ENCODE peak calls at places on chromosomes 1 and 21, in eight cellular contexts. F is AG04450, K is heart left ventricle, N is neural progenitor cell, H is fibroblast of pulmonary artery, M is transverse colon, Z is GM12865, W is brain microvascular endothelial cell. I is an unnamed sample.

GRCh38 chr1:100995196-100995983 is 30.2 kb downstream of the DPH5 start:
- DNase-seq in F (no peak), K (no peak), N (no peak), H (no peak), M (no peak), Z (no peak), W (no peak), I (no peak)

GRCh38 chr1:67855944-67856343 is 22.7 kb upstream of the GNG12 start:
- DNase-seq in F (no peak), K (no peak), N (no peak), H (peak), M (no peak), Z (no peak), W (peak), I (no peak)

GRCh38 chr1:201759194-201759814 is 69.7 kb upstream of the IPO9 start:
- DNase-seq in F (no peak), K (no peak), N (no peak), H (peak), M (no peak), Z (no peak), W (peak), I (no peak)

GRCh38 chr21:38041493-38041892 is 125.2 kb upstream of the KCNJ6 start:
- DNase-seq in F (no peak), K (no peak), N (no peak), H (no peak), M (no peak), Z (no peak), W (no peak), I (no peak)

GRCh38 chr1:6103111-6103853 is 57.6 kb downstream of the KCNAB2 start:
- DNase-seq in F (no peak), K (no peak), N (no peak), H (no peak), M (no peak), Z (no peak), W (no peak), I (no peak)

GRCh38 chr1:52444465-52444864 is 40.1 kb downstream of the PRPF38A start:
- DNase-seq in F (no peak), K (no peak), N (no peak), H (no peak), M (no peak), Z (no peak), W (no peak), I (no peak)

GRCh38 chr1:238681021-238681420 is 705.3 kb upstream of the CHRM3 start:
- DNase-seq in F (no peak), K (no peak), N (no peak), H (peak), M (no peak), Z (no peak), W (peak), I (no peak)

GRCh38 chr1:74505889-74506288 is 6.5 kb downstream of the LRRC53 start:
- DNase-seq in F (no peak), K (no peak), N (no peak), H (no peak), M (no peak), Z (no peak), W (no peak), I (no peak)

GRCh38 chr1:38152351-38153082 is 105.9 kb upstream of the POU3F1 start:
- DNase-seq in F (no peak), K (no peak), N (no peak), H (no peak), M (no peak), Z (peak), W (no peak), I (no peak)

GRCh38 chr1:91844862-91845528 is 41.0 kb downstream of the TGFBR3 start:
- DNase-seq in F (peak), K (no peak), N (no peak), H (peak), M (no peak), Z (no peak), W (peak), I (peak)

GRCh38 chr1:223228201-223228600 is 85.2 kb upstream of the TLR5 start:
- DNase-seq in F (no peak), K (no peak), N (no peak), H (no peak), M (no peak), Z (no peak), W (no peak), I (no peak)

GRCh38 chr1:3752400-3752945 is at the start of gene CCDC27:
- DNase-seq in F (no peak), K (no peak), N (no peak), H (no peak), M (no peak), Z (no peak), W (no peak), I (no peak)

GRCh38 chr1:183471748-183472487 is 381 bp upstream of the SMG7 start:
- DNase-seq in F (peak), K (peak), N (peak), H (peak), M (peak), Z (peak), W (peak), I (peak)
- TF ChIP-seq CTCF in F (no peak), K (no peak), N (peak), H (no peak), M (peak), Z (no peak), W (no peak), I (no peak)

GRCh38 chr1:25439287-25439686 is 8.6 kb downstream of the MACO1 start:
- DNase-seq in F (no peak), K (no peak), N (no peak), H (no peak), M (no peak), Z (no peak), W (no peak), I (no peak)
- H3K4me3 ChIP-seq in F (no peak), K (no peak), N (no peak), H (no peak), M (no peak), Z (no peak), W (no peak), I (no peak)

DNA sequence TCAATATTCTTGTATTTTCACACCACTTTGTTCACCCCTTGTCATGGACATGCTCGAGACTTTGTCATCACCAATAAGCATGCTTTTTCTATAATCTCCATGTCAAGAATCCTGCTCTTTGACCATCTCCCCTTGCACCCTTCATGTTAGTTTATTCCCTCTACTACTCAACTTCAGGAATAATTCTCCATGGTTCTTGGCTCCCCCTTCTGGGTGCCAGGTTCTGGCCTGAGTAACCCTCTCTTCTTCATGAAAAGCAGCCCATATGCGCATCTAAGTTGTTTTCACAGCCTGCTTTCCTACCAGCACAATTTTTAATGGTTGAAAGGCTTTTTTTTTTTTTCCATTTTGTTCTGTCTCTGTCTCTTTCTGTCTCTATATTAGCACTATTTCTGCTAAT is 160.7 kb downstream of the LEPR start:
- DNase-seq in F (no peak), K (no peak), N (no peak), H (peak), M (no peak), Z (no peak), W (no peak), I (no peak)
- TF ChIP-seq CTCF in F (peak), K (peak), N (peak), H (peak), M (no peak), Z (no peak), W (peak), I (peak)

GRCh38 chr1:39936724-39937491 is 18.0 kb upstream of the MFSD2A start:
- DNase-seq in F (no peak), K (no peak), N (no peak), H (no peak), M (no peak), Z (no peak), W (no peak), I (no peak)
- H3K4me3 ChIP-seq in F (no peak), K (no peak), N (no peak), H (no peak), M (no peak), Z (no peak), W (no peak), I (no peak)

DNA sequence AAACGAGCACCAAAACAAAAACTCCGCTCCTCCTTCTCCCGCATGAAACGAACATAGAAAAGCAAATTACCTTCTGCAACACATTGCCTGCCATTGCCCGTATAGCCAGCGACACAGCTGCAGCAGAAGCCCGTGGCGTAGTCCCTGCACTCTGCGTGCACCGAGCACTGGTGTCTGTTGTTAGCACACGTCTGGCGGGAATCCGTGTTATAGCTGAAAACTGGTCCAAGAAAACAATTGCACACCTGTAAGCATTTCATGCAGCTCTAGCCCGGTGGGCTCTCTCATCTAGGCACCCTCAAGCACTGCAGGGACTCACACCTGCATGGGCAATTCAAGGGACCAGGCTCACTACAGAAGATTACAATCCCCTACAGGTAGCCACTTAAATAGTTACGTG is 26.9 kb downstream of the NID1 start:
- DNase-seq in F (no peak), K (no peak), N (no peak), H (no peak), M (no peak), Z (no peak), W (no peak), I (no peak)
- TF ChIP-seq CTCF in F (no peak), K (no peak), N (no peak), H (no peak), M (no peak), Z (no peak), W (no peak), I (no peak)

GRCh38 chr1:234530641-234531040 is 51.7 kb upstream of the TARBP1 start:
- DNase-seq in F (no peak), K (no peak), N (no peak), H (no peak), M (no peak), Z (no peak), W (no peak), I (no peak)
- H3K4me3 ChIP-seq in F (no peak), K (peak), N (no peak), H (peak), M (no peak), Z (no peak), W (no peak), I (no peak)

DNA sequence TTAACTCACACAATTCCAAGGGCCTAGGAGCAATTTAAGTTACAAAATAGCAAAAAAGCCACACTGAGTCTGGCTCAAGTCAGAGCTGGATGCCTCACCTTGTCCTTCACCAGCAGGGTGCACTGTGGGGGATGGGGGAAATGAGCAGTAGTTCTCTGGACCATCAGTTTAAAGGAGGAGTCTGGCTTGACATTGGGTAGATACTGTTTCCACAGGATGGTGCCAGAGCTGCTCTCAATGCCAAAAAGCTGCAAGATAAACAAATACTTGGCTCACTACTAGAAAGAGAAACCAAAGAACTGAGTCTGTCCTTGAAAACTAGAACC is 18.8 kb downstream of the EMC1 start:
- DNase-seq in F (peak), K (peak), N (no peak), H (peak), M (no peak), Z (no peak), W (no peak), I (peak)
- TF ChIP-seq CTCF in F (peak), K (no peak), N (no peak), H (no peak), M (no peak), Z (no peak), W (peak), I (peak)